ENCODE peak calls at places on chromosomes 6 and 20, in eight cellular contexts. N is A549, Y is right lobe of liver, V is prostate gland, F is endothelial cell of umbilical vein, M is AG04450, A is lower lobe of right lung, W is uterus. Q is an unnamed sample.

GRCh38 chr6:133542056-133542821 is 301.1 kb downstream of the EYA4 start:
- DNase-seq in F (peak), W (no peak), Y (no peak), V (no peak), M (no peak), N (no peak), A (no peak), Q (no peak)

GRCh38 chr6:157714153-157714490 is 108.9 kb upstream of the SNX9 start:
- DNase-seq in Y (no peak), M (no peak), N (no peak), F (no peak), W (no peak), V (no peak), A (no peak), Q (no peak)

GRCh38 chr6:91482498-91482897 is 895.6 kb upstream of the MAP3K7 start:
- DNase-seq in M (no peak), Y (no peak), W (no peak), N (no peak), A (no peak), V (no peak), F (peak), Q (no peak)

GRCh38 chr20:14384820-14385740 is 47.7 kb upstream of the FLRT3 start:
- DNase-seq in N (no peak), V (no peak), F (no peak), W (no peak), A (no peak), M (no peak), Y (no peak), Q (no peak)

GRCh38 chr20:24842591-24843442 is 106.3 kb upstream of the CST7 start:
- DNase-seq in A (no peak), Y (no peak), W (no peak), N (no peak), M (no peak), F (no peak), V (no peak), Q (no peak)

GRCh38 chr6:169220068-169220964 is 33.3 kb downstream of the THBS2 start:
- DNase-seq in V (no peak), A (no peak), M (no peak), Y (no peak), F (no peak), W (no peak), N (no peak), Q (no peak)

GRCh38 chr6:37456816-37457560 is 24.0 kb downstream of the CMTR1 start:
- DNase-seq in A (no peak), M (peak), F (no peak), V (no peak), Y (no peak), N (no peak), W (no peak), Q (no peak)

GRCh38 chr6:11209369-11209768 is 23.1 kb downstream of the NEDD9 start:
- DNase-seq in W (no peak), F (no peak), Y (no peak), M (no peak), V (no peak), A (no peak), N (no peak), Q (no peak)

GRCh38 chr6:46095251-46095650 is 34.5 kb upstream of the ENPP4 start:
- DNase-seq in F (no peak), M (no peak), N (no peak), W (no peak), Y (no peak), V (no peak), A (no peak), Q (no peak)

GRCh38 chr20:47843886-47844567 is 58.7 kb upstream of the SULF2 start:
- DNase-seq in F (no peak), V (no peak), Y (no peak), A (no peak), M (no peak), N (peak), W (no peak), Q (no peak)

GRCh38 chr6:13302751-13303667 is 25.3 kb downstream of the TBC1D7 start:
- DNase-seq in A (peak), W (peak), F (peak), N (peak), V (no peak), Y (peak), M (peak), Q (no peak)

GRCh38 chr6:138509371-138509770 is 10.1 kb upstream of the NHSL1 start:
- DNase-seq in Y (no peak), M (no peak), A (no peak), W (no peak), V (peak), N (peak), F (peak), Q (peak)

GRCh38 chr6:82270791-82271392 is 23.3 kb upstream of the IBTK start:
- DNase-seq in A (no peak), Y (no peak), V (no peak), N (peak), F (peak), W (no peak), M (no peak), Q (no peak)

GRCh38 chr20:31678389-31679356 is 41.0 kb downstream of the COX4I2 start:
- DNase-seq in A (no peak), W (no peak), M (no peak), V (no peak), F (no peak), Y (no peak), N (no peak), Q (peak)

GRCh38 chr20:50305636-50306477 is 115.2 kb downstream of the CEBPB start:
- DNase-seq in F (no peak), N (peak), Y (peak), M (no peak), A (no peak), W (peak), V (peak), Q (peak)

GRCh38 chr6:33392168-33392947 is 735 bp downstream of the KIFC1 start:
- DNase-seq in M (no peak), F (peak), Y (no peak), V (no peak), N (no peak), A (no peak), W (no peak), Q (peak)

GRCh38 chr6:102936959-102937358 is 1543.5 kb downstream of the GRIK2 start:
- DNase-seq in A (no peak), F (no peak), V (no peak), M (no peak), Y (no peak), N (no peak), W (no peak), Q (no peak)

GRCh38 chr6:75334266-75335040 is 49.9 kb upstream of the TMEM30A start:
- DNase-seq in F (peak), V (no peak), Y (no peak), M (peak), A (no peak), N (peak), W (peak), Q (no peak)

GRCh38 chr6:18280084-18280483 is 15.8 kb upstream of the DEK start:
- DNase-seq in V (no peak), W (no peak), A (no peak), M (no peak), Y (no peak), N (no peak), F (no peak), Q (no peak)

GRCh38 chr20:45459606-45460005 is 9.9 kb upstream of the WFDC2 start:
- DNase-seq in Y (no peak), A (no peak), V (no peak), F (no peak), N (peak), W (no peak), M (no peak), Q (no peak)

GRCh38 chr20:53748176-53748575 is 154.5 kb upstream of the ZNF217 start:
- DNase-seq in M (no peak), N (no peak), V (no peak), Y (no peak), F (no peak), A (no peak), W (no peak), Q (no peak)

GRCh38 chr20:17617212-17617867 is 47.5 kb downstream of the DSTN start:
- DNase-seq in Y (peak), N (peak), W (peak), F (peak), V (peak), A (peak), M (no peak), Q (peak)

GRCh38 chr6:19731286-19731685 is 105.9 kb upstream of the ID4 start:
- DNase-seq in M (peak), F (no peak), W (no peak), Y (no peak), N (peak), V (no peak), A (no peak), Q (no peak)

GRCh38 chr6:109349419-109349987 is 32.8 kb downstream of the CD164 start:
- DNase-seq in A (no peak), V (peak), N (peak), F (peak), W (no peak), M (peak), Y (no peak), Q (no peak)

GRCh38 chr6:134082191-134082590 is 29.8 kb upstream of the SLC2A12 start:
- DNase-seq in Y (no peak), M (no peak), N (no peak), W (no peak), F (no peak), A (no peak), V (no peak), Q (no peak)

DNA sequence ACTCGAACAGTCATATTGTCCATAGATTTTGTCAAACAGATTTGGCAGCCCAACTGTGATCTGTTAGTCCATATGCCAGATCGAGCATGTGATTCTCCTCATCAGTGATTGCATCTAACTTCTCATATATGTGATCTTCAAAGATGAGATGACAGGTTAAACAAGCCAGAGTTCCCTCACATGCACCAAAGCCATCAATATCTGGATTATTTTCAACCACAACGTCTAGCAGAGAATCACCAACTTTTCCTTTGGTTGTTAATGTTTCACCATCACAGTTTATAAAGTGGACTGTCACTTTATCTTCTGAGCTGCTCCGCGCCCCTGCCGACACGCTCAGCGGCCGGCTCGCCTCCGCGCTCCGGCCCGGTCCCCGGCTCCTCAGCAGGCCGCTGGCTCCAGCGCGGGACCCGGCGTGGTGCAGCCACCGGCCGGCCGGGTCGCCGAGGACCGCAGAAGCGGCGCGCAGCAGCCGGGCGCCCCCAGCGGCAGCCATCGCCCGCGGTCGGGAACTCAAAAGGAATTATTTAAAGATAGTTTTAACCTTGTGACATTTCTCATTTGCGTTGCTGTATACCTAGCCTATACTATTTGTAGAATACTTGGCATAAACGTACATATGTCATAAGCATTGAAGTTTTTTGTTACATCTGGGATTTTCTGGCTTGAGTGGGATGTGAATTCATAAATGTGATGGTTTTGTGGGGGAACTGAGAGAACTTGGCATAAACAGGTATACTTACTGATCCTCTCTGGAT is 40.1 kb upstream of the DYNLRB1 start:
- DNase-seq in Y (peak), M (no peak), V (peak), A (peak), W (peak), F (peak), N (peak), Q (no peak)
- H3K27ac ChIP-seq in Y (no peak), M (no peak), V (no peak), A (no peak), W (no peak), F (no peak), N (peak), Q (no peak)

GRCh38 chr6:101257163-101257562 is 136.3 kb upstream of the GRIK2 start:
- DNase-seq in F (no peak), Y (no peak), V (no peak), M (no peak), A (no peak), W (no peak), N (no peak), Q (no peak)
- TF ChIP-seq CTCF in F (no peak), Y (no peak), V (no peak), M (no peak), A (no peak), W (no peak), N (no peak), Q (no peak)

DNA sequence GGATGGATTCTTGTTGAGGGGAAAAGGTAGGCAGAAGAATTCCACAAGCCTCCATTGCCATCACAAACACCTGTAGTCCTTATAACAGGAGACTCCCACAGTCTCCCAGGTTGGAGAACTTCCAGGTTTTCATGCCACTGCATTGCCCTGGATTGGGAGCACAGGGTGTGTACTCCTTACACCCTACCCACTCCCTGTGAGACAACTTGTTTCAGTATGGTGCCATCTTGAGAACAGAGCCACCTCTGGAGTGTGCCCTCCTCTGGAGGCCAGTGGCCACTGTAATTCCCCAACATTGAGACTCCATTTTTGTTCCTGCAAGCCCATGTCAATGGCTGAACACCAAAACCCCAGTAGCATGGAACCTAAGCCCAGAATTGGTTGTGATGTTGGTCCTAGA is 123.5 kb upstream of the LAMA2 start:
- DNase-seq in F (no peak), A (no peak), N (no peak), V (no peak), M (no peak), Y (no peak), W (no peak), Q (no peak)
- H3K27ac ChIP-seq in F (no peak), A (no peak), N (no peak), V (no peak), M (no peak), Y (no peak), W (no peak), Q (no peak)

DNA sequence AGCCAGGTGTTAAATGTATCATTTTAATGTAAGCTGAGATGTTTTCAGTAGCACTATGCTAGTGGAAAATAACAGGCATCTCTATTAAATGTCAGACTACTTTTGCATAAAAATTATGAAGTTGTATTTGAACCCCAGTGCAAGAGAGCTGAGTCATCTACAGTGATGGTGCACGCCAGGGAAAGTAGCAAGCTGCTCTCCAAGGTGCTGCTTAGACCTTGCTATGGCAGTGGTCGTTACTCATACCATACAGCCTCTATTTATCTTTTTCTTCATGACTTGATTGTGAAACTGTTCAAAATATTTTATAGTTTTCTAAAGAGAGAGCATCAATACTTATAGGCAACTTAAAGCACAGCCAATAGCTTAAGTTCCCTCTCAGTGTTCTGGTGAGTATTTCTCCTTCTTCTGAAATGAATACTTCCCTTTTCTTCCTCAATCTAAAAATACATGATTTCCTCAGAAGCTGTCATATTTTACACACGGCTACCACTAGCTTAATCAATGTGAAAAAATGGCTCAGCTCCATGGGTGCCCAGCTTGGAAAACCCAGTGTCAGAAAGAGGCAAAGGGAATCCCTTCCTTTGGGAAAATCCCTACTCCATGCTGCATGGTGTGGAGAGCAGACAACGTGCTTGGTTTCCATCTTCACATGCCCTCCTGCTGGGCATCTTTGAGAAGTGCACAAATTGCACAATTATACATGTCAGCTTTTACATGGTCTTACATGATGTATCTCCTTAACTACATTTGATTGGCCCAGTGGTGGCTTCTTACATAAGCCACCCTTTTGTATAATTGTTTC is 105.6 kb downstream of the ELOVL4 start:
- DNase-seq in W (no peak), Y (no peak), A (no peak), F (no peak), N (no peak), M (no peak), V (no peak), Q (no peak)
- TF ChIP-seq CTCF in W (no peak), Y (no peak), A (no peak), F (peak), N (no peak), M (no peak), V (no peak), Q (no peak)

DNA sequence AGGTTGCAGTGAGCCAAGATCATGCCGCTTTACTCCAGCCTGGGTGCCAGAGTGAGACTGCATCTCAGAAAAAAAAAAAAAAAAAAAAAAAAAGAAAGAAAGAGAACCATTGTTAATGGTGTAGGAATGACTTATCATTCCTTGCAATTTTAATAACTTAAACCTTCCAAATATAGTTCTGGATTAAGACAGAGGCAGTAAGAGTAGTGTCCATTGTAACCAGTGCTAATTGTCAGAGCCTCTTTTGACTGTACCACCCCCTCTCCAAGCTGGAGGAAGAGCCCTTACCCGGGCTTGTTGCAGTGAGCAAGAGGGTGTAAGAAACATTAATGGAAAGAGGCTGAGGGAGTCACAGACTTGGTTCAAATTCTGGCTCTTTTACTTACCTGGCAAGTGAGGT is 53.8 kb downstream of the SASH1 start:
- DNase-seq in V (no peak), A (no peak), F (no peak), M (no peak), Y (no peak), W (no peak), N (no peak), Q (no peak)
- H3K27ac ChIP-seq in V (no peak), A (peak), F (peak), M (no peak), Y (peak), W (peak), N (no peak), Q (no peak)